ENCODE peak calls at places on chromosomes 12 and 14, in six cellular contexts. Q is DMS53; H is stimulated activated CD4-positive, alpha-beta T cell treated with anti-CD3 and anti-CD28 coated beads, Interleukin-2, amount 100 ng/mL, for 24 hours; E is naive thymus-derived CD8-positive, alpha-beta T cell; L is body of pancreas; B is germinal center. C is an unnamed sample.

GRCh38 chr12:89080797-89081470 is 271.4 kb downstream of the DUSP6 start:
- DNase-seq in L (no peak), B (no peak), E (no peak), Q (peak; percentile 43), H (no peak), C (no peak)

GRCh38 chr12:117875652-117876491 is 92.9 kb downstream of the KSR2 start:
- DNase-seq in L (peak; percentile 11), E (no peak), B (no peak), H (peak; percentile 38), Q (peak; percentile 86), C (peak; percentile 66)

GRCh38 chr14:87869619-87870583 is 123.1 kb downstream of the GALC start:
- DNase-seq in H (no peak), L (no peak), E (no peak), Q (peak; percentile 46), B (no peak), C (no peak)

GRCh38 chr14:90559811-90560492 is 163.1 kb downstream of the CALM1 start:
- DNase-seq in L (no peak), E (no peak), H (no peak), B (no peak), Q (peak; percentile 51), C (no peak)

GRCh38 chr12:96364092-96364700 is 36.0 kb downstream of the CDK17 start:
- DNase-seq in E (no peak), Q (peak; percentile 25), B (no peak), H (no peak), L (no peak), C (no peak)

GRCh38 chr14:99728231-99728920 is 44.3 kb downstream of the CYP46A1 start:
- DNase-seq in B (no peak), E (no peak), H (no peak), Q (no peak), L (peak; percentile 4), C (no peak)

GRCh38 chr12:124125472-124125871 is 152.5 kb downstream of the ZNF664 start:
- DNase-seq in Q (no peak), B (no peak), H (no peak), E (no peak), L (no peak), C (no peak)

GRCh38 chr14:86944434-86944833 is 1048.5 kb downstream of the GALC start:
- DNase-seq in L (no peak), H (no peak), B (no peak), Q (no peak), E (no peak), C (no peak)

GRCh38 chr12:93165384-93165932 is 212.3 kb upstream of the NUDT4 start:
- DNase-seq in L (no peak), B (no peak), E (no peak), Q (no peak), H (no peak), C (no peak)

GRCh38 chr12:109631236-109632150 is 57.9 kb downstream of the MVK start:
- DNase-seq in L (no peak), B (no peak), H (no peak), E (no peak), Q (no peak), C (no peak)

GRCh38 chr12:85923767-85924331 is 49.8 kb downstream of the NTS start:
- DNase-seq in B (no peak), H (no peak), Q (peak; percentile 59), E (no peak), L (no peak), C (peak; percentile 70)

GRCh38 chr14:70907996-70908917 is 998 bp downstream of the PCNX1 start:
- DNase-seq in E (peak; percentile 58), B (peak; percentile 54), L (peak; percentile 64), Q (peak; percentile 55), H (peak; percentile 69), C (peak; percentile 76)

GRCh38 chr14:77097006-77097688 is 911 bp upstream of the CIPC start:
- DNase-seq in Q (no peak), E (no peak), L (no peak), H (no peak), B (peak; percentile 33), C (no peak)

GRCh38 chr12:91007531-91008290 is 2.9 kb upstream of the EPYC start:
- DNase-seq in L (no peak), B (no peak), E (no peak), H (no peak), Q (no peak), C (no peak)

GRCh38 chr14:22980672-22981089 is 1.7 kb downstream of the AJUBA start:
- DNase-seq in E (peak; percentile 13), L (peak; percentile 57), H (peak; percentile 37), B (peak; percentile 26), Q (peak; percentile 23), C (no peak)

GRCh38 chr12:79689477-79690155 is 1.1 kb downstream of the PAWR start:
- DNase-seq in L (peak; percentile 57), Q (peak; percentile 88), B (peak; percentile 56), H (no peak), E (no peak), C (peak; percentile 80)

GRCh38 chr12:23113781-23114180 is 488.8 kb downstream of the ETNK1 start:
- DNase-seq in Q (no peak), L (no peak), H (no peak), B (no peak), E (no peak), C (no peak)

GRCh38 chr14:50675597-50675996 is 7.5 kb upstream of the SAV1 start:
- DNase-seq in B (no peak), L (no peak), H (no peak), E (no peak), Q (no peak), C (no peak)

GRCh38 chr14:105401699-105402098 is 3.4 kb downstream of the TEX22 start:
- DNase-seq in L (no peak), Q (no peak), E (no peak), B (no peak), H (no peak), C (no peak)

GRCh38 chr12:102564026-102564425 is 83.7 kb upstream of the IGF1 start:
- DNase-seq in L (no peak), B (no peak), Q (peak; percentile 70), H (no peak), E (no peak), C (no peak)

GRCh38 chr14:99189201-99189801 is 82.7 kb downstream of the BCL11B start:
- DNase-seq in B (no peak), E (no peak), L (no peak), H (no peak), Q (no peak), C (no peak)

GRCh38 chr14:69260979-69261605 is 1.1 kb downstream of the GALNT16 start:
- DNase-seq in Q (peak; percentile 67), E (peak; percentile 6), H (peak; percentile 44), L (peak; percentile 58), B (peak; percentile 86), C (peak; percentile 64)

GRCh38 chr14:77000340-77001235 is 27.9 kb downstream of the IRF2BPL start:
- DNase-seq in E (no peak), L (no peak), H (no peak), Q (peak; percentile 82), B (no peak), C (peak; percentile 64)

GRCh38 chr14:94867931-94868597 is 98.2 kb upstream of the GSC start:
- DNase-seq in L (peak; percentile 39), E (no peak), B (no peak), H (no peak), Q (no peak), C (no peak)

GRCh38 chr14:96944297-96944696 is 147.1 kb downstream of the VRK1 start:
- DNase-seq in Q (no peak), E (no peak), L (no peak), H (no peak), B (no peak), C (no peak)

GRCh38 chr12:100593490-100593889 is 20.0 kb downstream of the GAS2L3 start:
- DNase-seq in B (no peak), H (no peak), E (no peak), Q (no peak), L (no peak), C (no peak)

GRCh38 chr12:50440288-50440687 is 39.6 kb downstream of the LARP4 start:
- DNase-seq in H (no peak), Q (no peak), L (no peak), B (no peak), E (no peak), C (no peak)

GRCh38 chr12:3200032-3200617 is 122.9 kb downstream of the TSPAN9 start:
- DNase-seq in E (no peak), L (peak; percentile 57), H (no peak), Q (peak; percentile 86), B (peak; percentile 31), C (no peak)

GRCh38 chr14:96088131-96088880 is 49.1 kb downstream of the C14orf132 start:
- DNase-seq in E (no peak), H (no peak), B (no peak), L (no peak), Q (no peak), C (peak; percentile 61)